ENCODE peak calls at places on chromosomes 5 and 9, in eight cellular contexts. E is PC-9; L is omental fat pad; A is activated CD8-positive, alpha-beta memory T cell treated with anti-CD3 and anti-CD28 coated beads for 1 hour; X is posterior cingulate gyrus; J is T-helper 2 cell; O is T-helper 9 cell; Y is C1 segment of cervical spinal cord. H is an unnamed sample.

GRCh38 chr5:77987331-77987730 is 211.2 kb upstream of the TBCA start:
- DNase-seq in E (no peak), L (no peak), A (no peak), X (peak; percentile 76), J (no peak), O (no peak), Y (no peak), H (no peak)

GRCh38 chr5:87524217-87524616 is 111.5 kb upstream of the CCNH start:
- DNase-seq in E (no peak), L (no peak), A (no peak), X (no peak), J (no peak), O (no peak), Y (no peak), H (no peak)

GRCh38 chr5:125408582-125409069 is 662.2 kb upstream of the ZNF608 start:
- DNase-seq in E (peak; percentile 85), L (no peak), A (no peak), X (no peak), J (no peak), O (no peak), Y (no peak), H (no peak)

GRCh38 chr5:139903805-139904565 is 108.4 kb downstream of the PSD2 start:
- DNase-seq in E (no peak), L (no peak), A (no peak), X (peak; percentile 75), J (no peak), O (no peak), Y (peak; percentile 43), H (peak; percentile 34)

GRCh38 chr5:11596185-11596584 is 308.1 kb downstream of the CTNND2 start:
- DNase-seq in E (no peak), L (no peak), A (no peak), X (no peak), J (no peak), O (no peak), Y (no peak), H (no peak)

GRCh38 chr5:168177831-168178450 is 113.5 kb upstream of the WWC1 start:
- DNase-seq in E (no peak), L (no peak), A (no peak), X (no peak), J (no peak), O (no peak), Y (no peak), H (no peak)

GRCh38 chr5:83000448-83000847 is 76.7 kb downstream of the TMEM167A start:
- DNase-seq in E (no peak), L (no peak), A (no peak), X (no peak), J (no peak), O (no peak), Y (no peak), H (no peak)

GRCh38 chr9:3696368-3696767 is 170.6 kb upstream of the RFX3 start:
- DNase-seq in E (no peak), L (no peak), A (no peak), X (no peak), J (no peak), O (no peak), Y (no peak), H (no peak)

GRCh38 chr5:132425009-132425937 is 55.8 kb downstream of the SLC22A5 start:
- DNase-seq in E (peak; percentile 54), L (no peak), A (peak; percentile 45), X (no peak), J (peak; percentile 59), O (peak; percentile 51), Y (no peak), H (no peak)

GRCh38 chr5:42889311-42889933 is 77.7 kb upstream of the SELENOP start:
- DNase-seq in E (peak; percentile 68), L (peak; percentile 68), A (no peak), X (peak; percentile 85), J (peak; percentile 31), O (peak; percentile 42), Y (peak; percentile 16), H (peak; percentile 84)

GRCh38 chr5:167634432-167634831 is 657.0 kb upstream of the WWC1 start:
- DNase-seq in E (peak; percentile 38), L (no peak), A (no peak), X (no peak), J (no peak), O (no peak), Y (no peak), H (no peak)